ENCODE peak calls at places on chromosomes 11 and 22, in ten cellular contexts. One of them, this sample, is unnamed.

GRCh38 chr11:61000426-61000825 is 28.9 kb downstream of the CD6 start:
- DNase-seq in trophoblast cell: no peak
- DNase-seq in left ventricle myocardium inferior: no peak
- DNase-seq in upper lobe of left lung: no peak
- DNase-seq in cardiac muscle cell: no peak
- DNase-seq in tibial nerve: no peak
- DNase-seq in psoas muscle: no peak
- DNase-seq in NT2/D1: no peak
- DNase-seq in CD8-positive, alpha-beta memory T cell: no peak
- DNase-seq in thoracic aorta: no peak
- DNase-seq in this sample: no peak

GRCh38 chr11:91673705-91674104 is 550.9 kb upstream of the FAT3 start:
- DNase-seq in tibial nerve: no peak
- DNase-seq in left ventricle myocardium inferior: no peak
- DNase-seq in NT2/D1: no peak
- DNase-seq in cardiac muscle cell: no peak
- DNase-seq in upper lobe of left lung: no peak
- DNase-seq in CD8-positive, alpha-beta memory T cell: no peak
- DNase-seq in psoas muscle: no peak
- DNase-seq in thoracic aorta: no peak
- DNase-seq in trophoblast cell: no peak
- DNase-seq in this sample: no peak

GRCh38 chr22:44363214-44363979 is 50.6 kb upstream of the SHISAL1 start:
- DNase-seq in CD8-positive, alpha-beta memory T cell: peak; percentile 38
- DNase-seq in upper lobe of left lung: peak; percentile 75
- DNase-seq in NT2/D1: no peak
- DNase-seq in trophoblast cell: peak; percentile 83
- DNase-seq in tibial nerve: peak; percentile 46
- DNase-seq in psoas muscle: peak; percentile 91
- DNase-seq in left ventricle myocardium inferior: peak; percentile 92
- DNase-seq in thoracic aorta: peak; percentile 81
- DNase-seq in cardiac muscle cell: peak; percentile 99
- DNase-seq in this sample: peak; percentile 53

GRCh38 chr11:59206635-59207034 is 6.1 kb downstream of the MPEG1 start:
- DNase-seq in trophoblast cell: peak; percentile 58
- DNase-seq in cardiac muscle cell: peak; percentile 50
- DNase-seq in left ventricle myocardium inferior: no peak
- DNase-seq in NT2/D1: peak; percentile 42
- DNase-seq in tibial nerve: no peak
- DNase-seq in psoas muscle: no peak
- DNase-seq in CD8-positive, alpha-beta memory T cell: no peak
- DNase-seq in upper lobe of left lung: no peak
- DNase-seq in thoracic aorta: no peak
- DNase-seq in this sample: peak; percentile 60

GRCh38 chr22:48070760-48071159 is 1308.3 kb downstream of the TBC1D22A start:
- DNase-seq in cardiac muscle cell: no peak
- DNase-seq in trophoblast cell: no peak
- DNase-seq in upper lobe of left lung: no peak
- DNase-seq in tibial nerve: no peak
- DNase-seq in NT2/D1: no peak
- DNase-seq in left ventricle myocardium inferior: no peak
- DNase-seq in CD8-positive, alpha-beta memory T cell: no peak
- DNase-seq in psoas muscle: no peak
- DNase-seq in thoracic aorta: no peak
- DNase-seq in this sample: no peak

GRCh38 chr11:120929664-120930154 is 94.2 kb upstream of the TBCEL start:
- DNase-seq in thoracic aorta: no peak
- DNase-seq in cardiac muscle cell: peak; percentile 68
- DNase-seq in tibial nerve: no peak
- DNase-seq in psoas muscle: no peak
- DNase-seq in trophoblast cell: peak; percentile 48
- DNase-seq in CD8-positive, alpha-beta memory T cell: no peak
- DNase-seq in left ventricle myocardium inferior: peak; percentile 23
- DNase-seq in upper lobe of left lung: peak; percentile 40
- DNase-seq in NT2/D1: peak; percentile 80
- DNase-seq in this sample: peak; percentile 29

GRCh38 chr11:61149624-61150615 is 11.3 kb downstream of the VPS37C start:
- DNase-seq in NT2/D1: no peak
- DNase-seq in CD8-positive, alpha-beta memory T cell: no peak
- DNase-seq in upper lobe of left lung: peak; percentile 40
- DNase-seq in cardiac muscle cell: peak; percentile 49
- DNase-seq in trophoblast cell: peak; percentile 17
- DNase-seq in tibial nerve: no peak
- DNase-seq in psoas muscle: no peak
- DNase-seq in left ventricle myocardium inferior: no peak
- DNase-seq in thoracic aorta: no peak
- DNase-seq in this sample: peak; percentile 42

GRCh38 chr11:119722281-119722794 is 6.7 kb downstream of the NECTIN1 start:
- DNase-seq in CD8-positive, alpha-beta memory T cell: no peak
- DNase-seq in thoracic aorta: no peak
- DNase-seq in cardiac muscle cell: no peak
- DNase-seq in left ventricle myocardium inferior: no peak
- DNase-seq in psoas muscle: no peak
- DNase-seq in trophoblast cell: no peak
- DNase-seq in NT2/D1: no peak
- DNase-seq in tibial nerve: no peak
- DNase-seq in upper lobe of left lung: no peak
- DNase-seq in this sample: peak; percentile 98

GRCh38 chr11:44622721-44623258 is 57.3 kb downstream of the CD82 start:
- DNase-seq in psoas muscle: no peak
- DNase-seq in CD8-positive, alpha-beta memory T cell: peak; percentile 39
- DNase-seq in trophoblast cell: no peak
- DNase-seq in cardiac muscle cell: no peak
- DNase-seq in tibial nerve: no peak
- DNase-seq in upper lobe of left lung: peak; percentile 17
- DNase-seq in left ventricle myocardium inferior: no peak
- DNase-seq in NT2/D1: no peak
- DNase-seq in thoracic aorta: no peak
- DNase-seq in this sample: no peak

GRCh38 chr11:75526192-75526541 is 426 bp upstream of the GDPD5 start:
- DNase-seq in upper lobe of left lung: no peak
- DNase-seq in thoracic aorta: no peak
- DNase-seq in CD8-positive, alpha-beta memory T cell: no peak
- DNase-seq in left ventricle myocardium inferior: no peak
- DNase-seq in NT2/D1: no peak
- DNase-seq in trophoblast cell: no peak
- DNase-seq in cardiac muscle cell: no peak
- DNase-seq in tibial nerve: no peak
- DNase-seq in psoas muscle: no peak
- DNase-seq in this sample: no peak

GRCh38 chr11:125952559-125952958 is 6.7 kb downstream of the VSIG10L2 start:
- DNase-seq in cardiac muscle cell: no peak
- DNase-seq in CD8-positive, alpha-beta memory T cell: no peak
- DNase-seq in NT2/D1: no peak
- DNase-seq in upper lobe of left lung: no peak
- DNase-seq in left ventricle myocardium inferior: no peak
- DNase-seq in tibial nerve: no peak
- DNase-seq in trophoblast cell: no peak
- DNase-seq in thoracic aorta: no peak
- DNase-seq in psoas muscle: no peak
- DNase-seq in this sample: no peak

GRCh38 chr22:44703269-44703870 is 1.4 kb downstream of the PRR5 start:
- DNase-seq in left ventricle myocardium inferior: no peak
- DNase-seq in CD8-positive, alpha-beta memory T cell: no peak
- DNase-seq in NT2/D1: no peak
- DNase-seq in cardiac muscle cell: no peak
- DNase-seq in tibial nerve: no peak
- DNase-seq in psoas muscle: no peak
- DNase-seq in thoracic aorta: no peak
- DNase-seq in upper lobe of left lung: no peak
- DNase-seq in trophoblast cell: no peak
- DNase-seq in this sample: no peak

GRCh38 chr11:84969103-84969502 is 658.0 kb downstream of the DLG2 start:
- DNase-seq in trophoblast cell: peak; percentile 6
- DNase-seq in left ventricle myocardium inferior: no peak
- DNase-seq in CD8-positive, alpha-beta memory T cell: no peak
- DNase-seq in thoracic aorta: no peak
- DNase-seq in tibial nerve: no peak
- DNase-seq in cardiac muscle cell: peak; percentile 2
- DNase-seq in NT2/D1: no peak
- DNase-seq in psoas muscle: no peak
- DNase-seq in upper lobe of left lung: no peak
- DNase-seq in this sample: no peak

GRCh38 chr11:93936416-93936815 is 84.7 kb upstream of the HEPHL1 start:
- DNase-seq in left ventricle myocardium inferior: no peak
- DNase-seq in psoas muscle: no peak
- DNase-seq in thoracic aorta: no peak
- DNase-seq in NT2/D1: no peak
- DNase-seq in trophoblast cell: no peak
- DNase-seq in upper lobe of left lung: no peak
- DNase-seq in tibial nerve: no peak
- DNase-seq in cardiac muscle cell: no peak
- DNase-seq in CD8-positive, alpha-beta memory T cell: no peak
- DNase-seq in this sample: no peak

GRCh38 chr11:86977441-86978050 is 22.4 kb upstream of the FZD4 start:
- DNase-seq in cardiac muscle cell: no peak
- DNase-seq in upper lobe of left lung: no peak
- DNase-seq in psoas muscle: peak; percentile 77
- DNase-seq in CD8-positive, alpha-beta memory T cell: no peak
- DNase-seq in thoracic aorta: no peak
- DNase-seq in NT2/D1: no peak
- DNase-seq in tibial nerve: no peak
- DNase-seq in trophoblast cell: no peak
- DNase-seq in left ventricle myocardium inferior: no peak
- DNase-seq in this sample: no peak

GRCh38 chr11:8313504-8314090 is 49.9 kb upstream of the LMO1 start:
- DNase-seq in CD8-positive, alpha-beta memory T cell: no peak
- DNase-seq in NT2/D1: no peak
- DNase-seq in trophoblast cell: no peak
- DNase-seq in upper lobe of left lung: no peak
- DNase-seq in tibial nerve: no peak
- DNase-seq in left ventricle myocardium inferior: no peak
- DNase-seq in thoracic aorta: no peak
- DNase-seq in psoas muscle: peak; percentile 17
- DNase-seq in cardiac muscle cell: no peak
- DNase-seq in this sample: peak; percentile 4

GRCh38 chr11:93526691-93527583 is 16.3 kb downstream of the SMCO4 start:
- DNase-seq in trophoblast cell: no peak
- DNase-seq in psoas muscle: no peak
- DNase-seq in CD8-positive, alpha-beta memory T cell: no peak
- DNase-seq in left ventricle myocardium inferior: no peak
- DNase-seq in NT2/D1: no peak
- DNase-seq in cardiac muscle cell: no peak
- DNase-seq in upper lobe of left lung: no peak
- DNase-seq in tibial nerve: no peak
- DNase-seq in thoracic aorta: no peak
- DNase-seq in this sample: no peak

GRCh38 chr11:71236836-71237475 is 15.4 kb downstream of the SHANK2 start:
- DNase-seq in cardiac muscle cell: no peak
- DNase-seq in upper lobe of left lung: peak; percentile 6
- DNase-seq in NT2/D1: no peak
- DNase-seq in tibial nerve: no peak
- DNase-seq in thoracic aorta: no peak
- DNase-seq in psoas muscle: no peak
- DNase-seq in left ventricle myocardium inferior: no peak
- DNase-seq in trophoblast cell: no peak
- DNase-seq in CD8-positive, alpha-beta memory T cell: no peak
- DNase-seq in this sample: no peak

GRCh38 chr11:44443836-44444769 is 121.4 kb upstream of the CD82 start:
- DNase-seq in tibial nerve: no peak
- DNase-seq in NT2/D1: no peak
- DNase-seq in thoracic aorta: no peak
- DNase-seq in upper lobe of left lung: no peak
- DNase-seq in CD8-positive, alpha-beta memory T cell: no peak
- DNase-seq in psoas muscle: no peak
- DNase-seq in left ventricle myocardium inferior: no peak
- DNase-seq in cardiac muscle cell: no peak
- DNase-seq in trophoblast cell: no peak
- DNase-seq in this sample: no peak

GRCh38 chr11:111213256-111213655 is 32.3 kb upstream of the POU2AF2 start:
- DNase-seq in left ventricle myocardium inferior: no peak
- DNase-seq in tibial nerve: no peak
- DNase-seq in upper lobe of left lung: no peak
- DNase-seq in thoracic aorta: no peak
- DNase-seq in trophoblast cell: no peak
- DNase-seq in psoas muscle: no peak
- DNase-seq in NT2/D1: no peak
- DNase-seq in CD8-positive, alpha-beta memory T cell: no peak
- DNase-seq in cardiac muscle cell: no peak
- DNase-seq in this sample: no peak
- H3K4me1 ChIP-seq in left ventricle myocardium inferior: no peaks in the 10 kb centered on the region
- H3K4me1 ChIP-seq in tibial nerve: no peaks in the 10 kb centered on the region
- H3K4me1 ChIP-seq in upper lobe of left lung: no peaks in the 10 kb centered on the region
- H3K4me1 ChIP-seq in thoracic aorta: no peaks in the 10 kb centered on the region
- H3K4me1 ChIP-seq in trophoblast cell: no peaks in the 10 kb centered on the region
- H3K4me1 ChIP-seq in psoas muscle: no peaks in the 10 kb centered on the region
- H3K4me1 ChIP-seq in NT2/D1: no peaks in the 10 kb centered on the region
- H3K4me1 ChIP-seq in CD8-positive, alpha-beta memory T cell: no peaks in the 10 kb centered on the region
- H3K4me1 ChIP-seq in cardiac muscle cell: no peaks in the 10 kb centered on the region
- H3K4me1 ChIP-seq in this sample: no peaks in the 10 kb centered on the region

GRCh38 chr11:69890476-69890875 is 71.3 kb upstream of the FGF3 start:
- DNase-seq in left ventricle myocardium inferior: no peak
- DNase-seq in trophoblast cell: no peak
- DNase-seq in cardiac muscle cell: no peak
- DNase-seq in upper lobe of left lung: no peak
- DNase-seq in psoas muscle: no peak
- DNase-seq in CD8-positive, alpha-beta memory T cell: no peak
- DNase-seq in thoracic aorta: no peak
- DNase-seq in NT2/D1: no peak
- DNase-seq in tibial nerve: no peak
- DNase-seq in this sample: no peak
- H3K27me3 ChIP-seq in left ventricle myocardium inferior: peaks cover 77% of the 10 kb centered on the region
- H3K27me3 ChIP-seq in trophoblast cell: peaks cover 7% of the 10 kb centered on the region
- H3K27me3 ChIP-seq in cardiac muscle cell: peaks cover 30% of the 10 kb centered on the region
- H3K27me3 ChIP-seq in upper lobe of left lung: no peaks in the 10 kb centered on the region
- H3K27me3 ChIP-seq in psoas muscle: no peaks in the 10 kb centered on the region
- H3K27me3 ChIP-seq in CD8-positive, alpha-beta memory T cell: peaks cover 6% of the 10 kb centered on the region
- H3K27me3 ChIP-seq in thoracic aorta: no peaks in the 10 kb centered on the region
- H3K27me3 ChIP-seq in NT2/D1: peaks cover 25% of the 10 kb centered on the region
- H3K27me3 ChIP-seq in tibial nerve: no peaks in the 10 kb centered on the region
- H3K27me3 ChIP-seq in this sample: no peaks in the 10 kb centered on the region

DNA sequence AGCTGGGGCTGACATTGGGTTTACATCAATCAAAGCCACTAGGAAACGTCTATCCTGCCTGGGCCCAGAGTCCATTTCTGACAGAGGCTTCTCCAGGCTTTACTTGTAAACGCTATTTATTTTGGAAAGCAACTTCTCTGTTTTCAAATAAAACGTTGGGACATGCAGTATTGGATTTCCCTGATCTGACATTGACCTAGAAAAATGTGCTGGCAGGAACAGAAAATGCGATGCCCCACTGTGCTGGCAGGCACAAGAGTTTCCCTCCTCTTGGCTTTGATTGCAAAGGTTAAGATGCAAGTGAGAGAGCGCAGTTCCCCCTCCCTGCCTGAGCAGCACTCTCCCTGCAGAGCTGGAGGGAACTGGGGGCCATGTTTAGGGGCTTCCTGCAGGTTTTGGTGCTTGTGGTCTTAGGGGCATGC is 42.1 kb upstream of the DKK3 start:
- DNase-seq in upper lobe of left lung: no peak
- DNase-seq in cardiac muscle cell: no peak
- DNase-seq in trophoblast cell: no peak
- DNase-seq in CD8-positive, alpha-beta memory T cell: no peak
- DNase-seq in tibial nerve: no peak
- DNase-seq in NT2/D1: no peak
- DNase-seq in psoas muscle: no peak
- DNase-seq in thoracic aorta: no peak
- DNase-seq in left ventricle myocardium inferior: no peak
- DNase-seq in this sample: peak; percentile 44
- H3K4me1 ChIP-seq in upper lobe of left lung: peaks cover 9% of the 10 kb centered on the region
- H3K4me1 ChIP-seq in cardiac muscle cell: peaks cover 5% of the 10 kb centered on the region
- H3K4me1 ChIP-seq in trophoblast cell: peaks cover 8% of the 10 kb centered on the region
- H3K4me1 ChIP-seq in CD8-positive, alpha-beta memory T cell: peaks cover 4% of the 10 kb centered on the region
- H3K4me1 ChIP-seq in tibial nerve: no peaks in the 10 kb centered on the region
- H3K4me1 ChIP-seq in NT2/D1: no peaks in the 10 kb centered on the region
- H3K4me1 ChIP-seq in psoas muscle: peaks cover 14% of the 10 kb centered on the region
- H3K4me1 ChIP-seq in thoracic aorta: peaks cover 12% of the 10 kb centered on the region
- H3K4me1 ChIP-seq in left ventricle myocardium inferior: peaks cover 34% of the 10 kb centered on the region
- H3K4me1 ChIP-seq in this sample: peaks cover 22% of the 10 kb centered on the region

GRCh38 chr22:32795214-32795596 is 6.3 kb upstream of the TIMP3 start:
- DNase-seq in NT2/D1: no peak
- DNase-seq in thoracic aorta: no peak
- DNase-seq in upper lobe of left lung: no peak
- DNase-seq in left ventricle myocardium inferior: no peak
- DNase-seq in psoas muscle: no peak
- DNase-seq in cardiac muscle cell: no peak
- DNase-seq in trophoblast cell: no peak
- DNase-seq in CD8-positive, alpha-beta memory T cell: no peak
- DNase-seq in tibial nerve: no peak
- DNase-seq in this sample: no peak
- H3K27me3 ChIP-seq in NT2/D1: no peaks in the 10 kb centered on the region
- H3K27me3 ChIP-seq in thoracic aorta: no peaks in the 10 kb centered on the region
- H3K27me3 ChIP-seq in upper lobe of left lung: no peaks in the 10 kb centered on the region
- H3K27me3 ChIP-seq in left ventricle myocardium inferior: no peaks in the 10 kb centered on the region
- H3K27me3 ChIP-seq in psoas muscle: no peaks in the 10 kb centered on the region
- H3K27me3 ChIP-seq in cardiac muscle cell: no peaks in the 10 kb centered on the region
- H3K27me3 ChIP-seq in trophoblast cell: no peaks in the 10 kb centered on the region
- H3K27me3 ChIP-seq in CD8-positive, alpha-beta memory T cell: peaks cover 7% of the 10 kb centered on the region
- H3K27me3 ChIP-seq in tibial nerve: no peaks in the 10 kb centered on the region
- H3K27me3 ChIP-seq in this sample: no peaks in the 10 kb centered on the region

This sample was measured in body of pancreas.